ENCODE peak calls at places on chromosomes 7 and 10, in five cellular contexts. T is adrenal gland, P is fibroblast of the aortic adventitia, R is mammary epithelial cell, A is AG04449. B is an unnamed sample.
A peak's percentile ranks its signal among the peaks of the same experiment; 100 is the strongest.

GRCh38 chr7:152052772-152053171 is 27.3 kb downstream of the GALNT11 start:
- DNase-seq in R (no peak), A (no peak), P (no peak), T (no peak), B (no peak)

GRCh38 chr10:30228638-30229037 is 120.4 kb downstream of the MTPAP start:
- DNase-seq in A (no peak), T (no peak), P (peak; percentile 12), R (no peak), B (no peak)

GRCh38 chr10:114103286-114103685 is 59.6 kb downstream of the ADRB1 start:
- DNase-seq in R (peak; percentile 46), A (peak; percentile 23), T (no peak), P (peak; percentile 77), B (no peak)

GRCh38 chr10:72597897-72598296 is 28.0 kb downstream of the MICU1 start:
- DNase-seq in A (peak; percentile 23), R (no peak), T (no peak), P (peak; percentile 17), B (no peak)

GRCh38 chr7:16491148-16491547 is 25.6 kb upstream of the SOSTDC1 start:
- DNase-seq in T (no peak), P (no peak), R (no peak), A (no peak), B (no peak)

GRCh38 chr10:33047655-33048054 is 89.6 kb upstream of the ITGB1 start:
- DNase-seq in R (no peak), A (no peak), T (no peak), P (peak; percentile 30), B (no peak)

GRCh38 chr7:111091623-111092370 is 870 bp downstream of the LRRN3 start:
- DNase-seq in A (no peak), R (no peak), P (no peak), T (no peak), B (no peak)

GRCh38 chr10:132528064-132528800 is 9.4 kb upstream of the INPP5A start:
- DNase-seq in T (no peak), P (peak; percentile 46), R (no peak), A (no peak), B (no peak)

GRCh38 chr10:97034301-97034700 is 151.5 kb downstream of the SLIT1 start:
- DNase-seq in A (no peak), P (no peak), T (no peak), R (no peak), B (no peak)

GRCh38 chr7:93933190-93933589 is 11.7 kb downstream of the GNG11 start:
- DNase-seq in P (no peak), A (no peak), R (no peak), T (no peak), B (no peak)

GRCh38 chr10:69333205-69333604 is 54.9 kb downstream of the HK1 start:
- DNase-seq in T (no peak), A (no peak), R (peak; percentile 63), P (peak; percentile 40), B (no peak)

GRCh38 chr7:48643420-48644013 is 280.8 kb upstream of the CDC14C start:
- DNase-seq in T (no peak), A (no peak), R (no peak), P (no peak), B (no peak)

GRCh38 chr10:133087679-133088523 is at the start of gene ADGRA1:
- DNase-seq in A (no peak), P (no peak), R (no peak), T (no peak), B (no peak)

GRCh38 chr10:132712698-132713232 is 73.2 kb downstream of the NKX6-2 start:
- DNase-seq in A (no peak), T (no peak), R (no peak), P (no peak), B (no peak)

GRCh38 chr10:59880019-59880717 is 26.2 kb downstream of the CCDC6 start:
- DNase-seq in T (no peak), P (no peak), R (no peak), A (no peak), B (no peak)
- TF ChIP-seq CTCF in T (no peak), P (no peak), R (no peak), A (no peak), B (no peak)

DNA sequence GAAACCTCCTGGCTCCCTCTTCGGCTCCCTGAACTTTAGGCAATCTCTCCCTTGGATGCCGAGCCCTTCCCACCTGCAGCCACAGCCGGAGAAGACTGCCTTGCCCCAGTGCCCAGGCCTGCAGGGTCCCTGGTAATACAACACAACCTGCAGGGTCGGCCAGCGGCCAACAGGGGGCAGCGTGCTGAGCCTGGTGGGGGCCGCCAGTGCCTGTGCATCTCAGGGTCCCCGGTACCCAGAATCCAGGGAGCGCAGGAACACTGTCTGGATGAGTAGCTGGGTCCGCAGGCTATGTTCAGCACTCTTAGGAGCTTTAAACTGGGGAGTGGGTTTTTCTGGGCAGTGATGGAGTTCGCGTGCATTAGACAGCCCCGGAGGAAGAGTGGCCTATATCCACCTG is 17.5 kb upstream of the C10orf71 start:
- DNase-seq in T (no peak), R (no peak), A (no peak), P (no peak), B (no peak)
- TF ChIP-seq CTCF in T (no peak), R (no peak), A (no peak), P (peak; percentile 9), B (no peak)

GRCh38 chr7:9017251-9017650 is 583.8 kb downstream of the NXPH1 start:
- DNase-seq in P (no peak), T (no peak), A (no peak), R (no peak), B (no peak)

GRCh38 chr7:9028012-9028411 is 594.6 kb downstream of the NXPH1 start:
- DNase-seq in P (no peak), T (no peak), A (no peak), R (no peak), B (no peak)

GRCh38 chr7:9026121-9026520 is 592.7 kb downstream of the NXPH1 start:
- DNase-seq in A (no peak), P (no peak), T (no peak), R (no peak), B (no peak)

GRCh38 chr7:9023895-9024294 is 590.5 kb downstream of the NXPH1 start:
- DNase-seq in R (no peak), T (no peak), A (no peak), P (no peak), B (no peak)

GRCh38 chr7:9022456-9022855 is 589.0 kb downstream of the NXPH1 start:
- DNase-seq in A (no peak), R (no peak), P (no peak), T (no peak), B (no peak)
- TF ChIP-seq CTCF in A (no peak), R (no peak), P (no peak), T (no peak), B (no peak)

DNA sequence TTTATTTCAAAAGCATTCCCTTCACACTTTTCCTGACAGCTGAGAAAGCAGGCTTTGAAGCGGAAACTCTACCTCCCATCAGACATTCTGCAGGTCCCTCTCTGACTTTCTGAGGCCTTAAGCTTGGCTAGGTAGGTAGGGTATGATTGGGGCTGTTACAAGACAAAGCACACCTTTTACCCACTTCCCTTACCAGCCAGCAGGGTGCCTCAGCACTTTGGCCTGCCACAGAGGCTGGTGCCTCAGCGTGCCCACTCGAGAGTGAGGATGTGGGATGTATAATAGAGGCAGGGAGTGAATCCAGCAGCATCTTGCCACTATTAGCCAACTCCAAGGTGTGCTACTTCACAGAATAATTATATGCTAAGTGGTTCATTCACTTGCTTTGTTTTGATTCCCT is 70.3 kb upstream of the PDE1C start:
- DNase-seq in P (no peak), A (no peak), R (no peak), T (no peak), B (no peak)
- TF ChIP-seq CTCF in P (no peak), A (no peak), R (peak; percentile 23), T (no peak), B (peak; percentile 21)